ENCODE peak calls at places on chromosome 6, in seven cellular contexts. M is hippocampal formation; K is GM13977; S is stimulated activated CD8-positive, alpha-beta memory T cell treated with anti-CD3 and anti-CD28 coated beads, Interleukin-7, amount 100 ng/mL, for 1 hour; X is SK-MEL-5; I is T-helper 17 cell; U is germinal center. F is an unnamed sample.

GRCh38 chr6:142242269-142242668 is 59.5 kb upstream of the ADGRG6 start:
- DNase-seq in M (no peak), K (no peak), S (no peak), X (no peak), I (no peak), U (no peak), F (no peak)

GRCh38 chr6:113859349-113860164 is 2.4 kb downstream of the MARCKS start:
- DNase-seq in M (peak; percentile 62), K (peak; percentile 55), S (no peak), X (peak; percentile 30), I (no peak), U (peak; percentile 11), F (no peak)

GRCh38 chr6:44681782-44682181 is 294.3 kb downstream of the CDC5L start:
- DNase-seq in M (no peak), K (no peak), S (no peak), X (no peak), I (no peak), U (no peak), F (no peak)

GRCh38 chr6:123564363-123564762 is 72.4 kb downstream of the TRDN start:
- DNase-seq in M (no peak), K (no peak), S (no peak), X (no peak), I (no peak), U (no peak), F (no peak)

GRCh38 chr6:34557228-34557627 is 1.1 kb upstream of the SPDEF start:
- DNase-seq in M (no peak), K (no peak), S (no peak), X (no peak), I (no peak), U (no peak), F (no peak)

GRCh38 chr6:27545271-27546046 is 72.6 kb upstream of the ZNF184 start:
- DNase-seq in M (no peak), K (peak; percentile 66), S (no peak), X (peak; percentile 98), I (no peak), U (no peak), F (no peak)

GRCh38 chr6:78810698-78811097 is 56.7 kb upstream of the IRAK1BP1 start:
- DNase-seq in M (no peak), K (no peak), S (no peak), X (no peak), I (no peak), U (no peak), F (no peak)

GRCh38 chr6:137112067-137112355 is 61.4 kb downstream of the IL22RA2 start:
- DNase-seq in M (no peak), K (no peak), S (no peak), X (no peak), I (no peak), U (no peak), F (no peak)

GRCh38 chr6:161486903-161487531 is 213.2 kb upstream of the AGPAT4 start:
- DNase-seq in M (no peak), K (no peak), S (no peak), X (no peak), I (no peak), U (no peak), F (no peak)

GRCh38 chr6:111650049-111650448 is 44.4 kb upstream of the TRAF3IP2 start:
- DNase-seq in M (no peak), K (no peak), S (no peak), X (no peak), I (no peak), U (no peak), F (no peak)

GRCh38 chr6:28758818-28759235 is 165.0 kb downstream of the TRIM27 start:
- DNase-seq in M (no peak), K (no peak), S (no peak), X (no peak), I (no peak), U (no peak), F (no peak)

GRCh38 chr6:108179741-108180140 is 13.9 kb downstream of the NR2E1 start:
- DNase-seq in M (no peak), K (no peak), S (no peak), X (no peak), I (no peak), U (no peak), F (no peak)

GRCh38 chr6:53333439-53334408 is 15.0 kb downstream of the ELOVL5 start:
- DNase-seq in M (no peak), K (no peak), S (no peak), X (no peak), I (no peak), U (no peak), F (no peak)

GRCh38 chr6:52063584-52064400 is 23.6 kb downstream of the PKHD1 start:
- DNase-seq in M (peak; percentile 4), K (peak; percentile 37), S (peak; percentile 20), X (peak; percentile 64), I (peak; percentile 13), U (peak; percentile 75), F (no peak)

GRCh38 chr6:108872001-108872974 is 24.1 kb downstream of the ARMC2 start:
- DNase-seq in M (no peak), K (no peak), S (no peak), X (no peak), I (no peak), U (no peak), F (no peak)

GRCh38 chr6:157724960-157725741 is 97.9 kb upstream of the SNX9 start:
- DNase-seq in M (no peak), K (no peak), S (no peak), X (peak; percentile 11), I (no peak), U (no peak), F (no peak)

GRCh38 chr6:31396422-31397152 is 6.8 kb upstream of the MICA start:
- DNase-seq in M (peak; percentile 56), K (peak; percentile 77), S (peak; percentile 75), X (peak; percentile 83), I (peak; percentile 86), U (peak; percentile 74), F (peak; percentile 58)

GRCh38 chr6:113690255-113690956 is 166.7 kb upstream of the MARCKS start:
- DNase-seq in M (no peak), K (peak; percentile 35), S (no peak), X (peak; percentile 55), I (no peak), U (no peak), F (no peak)

GRCh38 chr6:17501982-17502704 is 98.0 kb upstream of the FAM8A1 start:
- DNase-seq in M (no peak), K (no peak), S (no peak), X (no peak), I (no peak), U (no peak), F (no peak)

F was measured in T-helper 22 cell.